ENCODE peak calls at places on chromosomes 13 and 19, in four cellular contexts. One of them, this sample, is unnamed.

GRCh38 chr19:55640577-55641375 is at the start of gene ZNF580:
- DNase-seq in mammary epithelial cell: peak
- DNase-seq in IMR-90: peak
- DNase-seq in K562: peak
- DNase-seq in this sample: peak

GRCh38 chr19:35360880-35361420 is 2.7 kb downstream of the FFAR3 start:
- DNase-seq in IMR-90: no peak
- DNase-seq in mammary epithelial cell: no peak
- DNase-seq in K562: no peak
- DNase-seq in this sample: no peak

GRCh38 chr19:29495971-29496441 is 29.8 kb upstream of the VSTM2B start:
- DNase-seq in IMR-90: no peak
- DNase-seq in mammary epithelial cell: no peak
- DNase-seq in K562: no peak
- DNase-seq in this sample: no peak

GRCh38 chr19:17579523-17580244 is 24.2 kb downstream of the COLGALT1 start:
- DNase-seq in K562: peak
- DNase-seq in IMR-90: peak
- DNase-seq in mammary epithelial cell: peak
- DNase-seq in this sample: peak

GRCh38 chr19:46431824-46432223 is 3.1 kb upstream of the PNMA8C start:
- DNase-seq in mammary epithelial cell: no peak
- DNase-seq in K562: peak
- DNase-seq in IMR-90: no peak
- DNase-seq in this sample: peak

GRCh38 chr13:97329331-97329730 is 104.6 kb upstream of the RAP2A start:
- DNase-seq in K562: no peak
- DNase-seq in IMR-90: peak
- DNase-seq in mammary epithelial cell: no peak
- DNase-seq in this sample: no peak

GRCh38 chr19:50461066-50461875 is 15.0 kb upstream of the EMC10 start:
- DNase-seq in mammary epithelial cell: peak
- DNase-seq in K562: peak
- DNase-seq in IMR-90: peak
- DNase-seq in this sample: peak

GRCh38 chr13:114108894-114109293 is 23.5 kb downstream of the RASA3 start:
- DNase-seq in mammary epithelial cell: no peak
- DNase-seq in IMR-90: no peak
- DNase-seq in K562: no peak
- DNase-seq in this sample: no peak

GRCh38 chr19:29812080-29812880 is 489 bp downstream of the CCNE1 start:
- DNase-seq in IMR-90: no peak
- DNase-seq in mammary epithelial cell: no peak
- DNase-seq in K562: peak
- DNase-seq in this sample: peak

GRCh38 chr13:111857336-111857735 is 209.6 kb upstream of the SOX1 start:
- DNase-seq in mammary epithelial cell: no peak
- DNase-seq in K562: no peak
- DNase-seq in IMR-90: no peak
- DNase-seq in this sample: no peak

GRCh38 chr19:2148482-2149135 is 2.8 kb downstream of the AP3D1 start:
- DNase-seq in K562: no peak
- DNase-seq in IMR-90: no peak
- DNase-seq in mammary epithelial cell: no peak
- DNase-seq in this sample: peak

GRCh38 chr13:102697929-102698648 is 3.2 kb upstream of the METTL21C start:
- DNase-seq in K562: no peak
- DNase-seq in IMR-90: no peak
- DNase-seq in mammary epithelial cell: no peak
- DNase-seq in this sample: no peak

GRCh38 chr19:16244091-16244490 is 46.4 kb downstream of the AP1M1 start:
- DNase-seq in mammary epithelial cell: no peak
- DNase-seq in K562: no peak
- DNase-seq in IMR-90: peak
- DNase-seq in this sample: peak

GRCh38 chr13:109715902-109716301 is 70.5 kb downstream of the IRS2 start:
- DNase-seq in K562: no peak
- DNase-seq in mammary epithelial cell: peak
- DNase-seq in IMR-90: peak
- DNase-seq in this sample: no peak

GRCh38 chr19:11735375-11735774 is 3.4 kb downstream of the ZNF823 start:
- DNase-seq in IMR-90: no peak
- DNase-seq in mammary epithelial cell: peak
- DNase-seq in K562: no peak
- DNase-seq in this sample: no peak

GRCh38 chr13:28684257-28684656 is 25.3 kb downstream of the POMP start:
- DNase-seq in K562: no peak
- DNase-seq in IMR-90: no peak
- DNase-seq in mammary epithelial cell: peak
- DNase-seq in this sample: no peak

GRCh38 chr13:26988059-26988769 is 183.4 kb downstream of the USP12 start:
- DNase-seq in K562: no peak
- DNase-seq in IMR-90: no peak
- DNase-seq in mammary epithelial cell: no peak
- DNase-seq in this sample: no peak

GRCh38 chr13:105464249-105464648 is 1071.2 kb downstream of the EFNB2 start:
- DNase-seq in K562: no peak
- DNase-seq in mammary epithelial cell: peak
- DNase-seq in IMR-90: peak
- DNase-seq in this sample: no peak

GRCh38 chr13:41075034-41075433 is 13.7 kb downstream of the WBP4 start:
- DNase-seq in mammary epithelial cell: no peak
- DNase-seq in K562: peak
- DNase-seq in IMR-90: peak
- DNase-seq in this sample: peak

GRCh38 chr13:98548230-98548629 is 28.7 kb downstream of the STK24 start:
- DNase-seq in mammary epithelial cell: no peak
- DNase-seq in IMR-90: peak
- DNase-seq in K562: no peak
- DNase-seq in this sample: no peak

GRCh38 chr13:102877285-102877684 is 31.5 kb downstream of the ERCC5 start:
- DNase-seq in IMR-90: peak
- DNase-seq in mammary epithelial cell: peak
- DNase-seq in K562: no peak
- DNase-seq in this sample: no peak

GRCh38 chr13:26957163-26957562 is 196.6 kb upstream of the GPR12 start:
- DNase-seq in IMR-90: no peak
- DNase-seq in K562: no peak
- DNase-seq in mammary epithelial cell: no peak
- DNase-seq in this sample: no peak

GRCh38 chr19:40144151-40144550 is 47.1 kb upstream of the MAP3K10 start:
- DNase-seq in K562: no peak
- DNase-seq in mammary epithelial cell: no peak
- DNase-seq in IMR-90: no peak
- DNase-seq in this sample: no peak

GRCh38 chr13:67353891-67354459 is 123.8 kb upstream of the PCDH9 start:
- DNase-seq in IMR-90: peak
- DNase-seq in mammary epithelial cell: no peak
- DNase-seq in K562: no peak
- DNase-seq in this sample: peak
- H2AFZ ChIP-seq in IMR-90: peak
- H2AFZ ChIP-seq in mammary epithelial cell: no peak
- H2AFZ ChIP-seq in K562: no peak
- H2AFZ ChIP-seq in this sample: peak

DNA sequence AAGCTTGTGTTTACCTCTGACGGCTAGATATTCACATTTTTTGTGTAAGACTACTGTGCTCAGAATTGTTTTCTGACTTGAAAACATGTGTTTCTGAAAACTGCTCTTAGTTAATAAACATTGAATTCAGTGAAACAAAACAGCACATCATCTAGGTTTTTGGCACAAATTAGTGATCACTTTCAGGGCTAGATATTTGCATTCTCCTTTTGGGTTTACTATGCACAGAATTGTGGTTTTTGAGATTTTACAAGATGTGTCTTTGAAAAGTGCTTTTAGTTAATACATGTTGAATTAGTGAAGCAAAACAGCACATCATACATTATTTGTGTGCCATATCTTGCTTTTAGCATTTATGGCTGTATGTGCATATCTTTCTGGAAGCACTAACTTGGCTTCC is 8.2 kb upstream of the PARP4 start:
- DNase-seq in mammary epithelial cell: no peak
- DNase-seq in K562: no peak
- DNase-seq in IMR-90: no peak
- DNase-seq in this sample: no peak
- TF ChIP-seq CTCF in mammary epithelial cell: no peak
- TF ChIP-seq CTCF in K562: no peak
- TF ChIP-seq CTCF in IMR-90: no peak
- TF ChIP-seq CTCF in this sample: no peak

GRCh38 chr13:66992183-66992582 is 238.0 kb downstream of the PCDH9 start:
- DNase-seq in mammary epithelial cell: peak
- DNase-seq in IMR-90: peak
- DNase-seq in K562: no peak
- DNase-seq in this sample: no peak

GRCh38 chr13:66992683-66993082 is 237.5 kb downstream of the PCDH9 start:
- DNase-seq in IMR-90: no peak
- DNase-seq in K562: no peak
- DNase-seq in mammary epithelial cell: no peak
- DNase-seq in this sample: no peak

GRCh38 chr13:66995366-66995663 is 234.8 kb downstream of the PCDH9 start:
- DNase-seq in IMR-90: no peak
- DNase-seq in mammary epithelial cell: no peak
- DNase-seq in K562: no peak
- DNase-seq in this sample: no peak

GRCh38 chr13:66994498-66995365 is 235.4 kb downstream of the PCDH9 start:
- DNase-seq in mammary epithelial cell: no peak
- DNase-seq in IMR-90: no peak
- DNase-seq in K562: no peak
- DNase-seq in this sample: no peak

GRCh38 chr13:66994097-66994496 is 236.0 kb downstream of the PCDH9 start:
- DNase-seq in K562: peak
- DNase-seq in IMR-90: peak
- DNase-seq in mammary epithelial cell: peak
- DNase-seq in this sample: peak
- H2AFZ ChIP-seq in K562: peak
- H2AFZ ChIP-seq in IMR-90: peak
- H2AFZ ChIP-seq in mammary epithelial cell: peak
- H2AFZ ChIP-seq in this sample: peak

DNA sequence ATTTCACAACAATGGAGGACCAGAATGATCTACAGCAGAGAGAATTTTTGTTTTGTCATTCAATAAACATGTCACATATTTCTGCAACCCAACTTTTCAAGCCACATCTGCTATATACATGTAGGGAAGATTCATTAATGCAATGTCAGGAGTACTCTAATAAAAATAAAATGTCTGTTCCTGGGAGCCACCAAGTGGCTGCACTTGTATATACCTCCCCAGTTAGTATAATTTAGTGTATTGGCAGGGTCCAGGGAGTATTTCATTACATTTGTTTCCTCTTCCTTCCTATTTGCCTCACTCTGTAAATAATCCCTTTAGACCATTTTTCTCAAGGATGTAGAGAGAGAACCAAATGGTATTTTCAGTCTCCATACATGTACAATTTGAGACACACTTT is 1169.0 kb downstream of the DIAPH3 start:
- DNase-seq in K562: no peak
- DNase-seq in IMR-90: no peak
- DNase-seq in mammary epithelial cell: no peak
- DNase-seq in this sample: no peak
- TF ChIP-seq CTCF in K562: no peak
- TF ChIP-seq CTCF in IMR-90: no peak
- TF ChIP-seq CTCF in mammary epithelial cell: no peak
- TF ChIP-seq CTCF in this sample: no peak

DNA sequence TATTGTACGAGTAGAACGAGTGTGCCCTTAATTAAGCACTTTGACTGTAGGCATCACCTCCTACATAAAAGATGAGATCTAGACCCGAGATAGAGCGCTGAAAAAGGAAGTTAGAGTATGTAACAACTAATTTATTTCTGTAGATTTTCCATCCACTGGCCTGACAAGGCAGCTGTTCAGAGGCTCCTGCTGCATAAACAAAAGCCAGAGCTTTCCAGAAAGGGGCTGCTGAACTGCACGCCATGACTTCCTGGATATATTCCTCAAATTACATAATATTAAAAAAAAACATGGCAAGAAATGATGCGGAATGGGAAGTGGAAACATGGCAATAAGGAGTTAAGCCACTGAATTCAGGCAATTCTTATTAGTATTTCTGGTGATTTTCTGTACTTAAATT is 89.7 kb downstream of the AKAP11 start:
- DNase-seq in mammary epithelial cell: no peak
- DNase-seq in K562: no peak
- DNase-seq in IMR-90: no peak
- DNase-seq in this sample: no peak
- H2AFZ ChIP-seq in mammary epithelial cell: no peak
- H2AFZ ChIP-seq in K562: no peak
- H2AFZ ChIP-seq in IMR-90: no peak
- H2AFZ ChIP-seq in this sample: no peak

GRCh38 chr19:7500811-7501450 is 12.1 kb upstream of the PEX11G start:
- DNase-seq in IMR-90: peak
- DNase-seq in K562: peak
- DNase-seq in mammary epithelial cell: peak
- DNase-seq in this sample: peak
- TF ChIP-seq CTCF in IMR-90: no peak
- TF ChIP-seq CTCF in K562: no peak
- TF ChIP-seq CTCF in mammary epithelial cell: no peak
- TF ChIP-seq CTCF in this sample: no peak

DNA sequence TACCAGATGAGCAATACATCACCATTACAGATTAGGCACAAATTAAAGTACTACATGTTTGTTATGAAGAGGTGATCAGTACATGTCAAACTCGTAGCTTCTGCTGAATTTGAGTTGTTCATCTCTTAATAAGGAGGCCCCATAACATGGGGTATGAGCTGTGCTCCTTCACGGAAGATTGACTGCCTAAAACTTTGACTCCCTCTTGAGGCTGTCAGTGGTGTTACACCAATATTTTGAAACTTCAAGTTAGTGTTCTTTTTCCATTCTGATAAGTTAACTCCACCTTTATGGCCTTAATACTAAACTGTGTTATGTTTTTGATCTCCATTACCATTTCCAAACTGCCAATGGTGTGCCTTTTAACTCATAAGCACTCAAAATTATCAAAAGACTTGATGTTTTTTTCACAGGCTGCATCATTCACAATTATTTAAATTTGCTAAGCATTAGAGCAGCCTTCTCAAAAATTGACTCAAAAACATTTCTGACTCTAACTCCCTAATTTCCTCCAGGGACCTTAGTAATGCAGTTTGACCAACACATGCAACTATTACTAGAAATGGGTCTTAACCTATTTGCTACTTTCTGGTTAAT is 1591.5 kb downstream of the PCDH9 start:
- DNase-seq in mammary epithelial cell: peak
- DNase-seq in K562: peak
- DNase-seq in IMR-90: peak
- DNase-seq in this sample: peak
- H2AFZ ChIP-seq in mammary epithelial cell: no peak
- H2AFZ ChIP-seq in K562: no peak
- H2AFZ ChIP-seq in IMR-90: no peak
- H2AFZ ChIP-seq in this sample: peak

GRCh38 chr13:88979465-88980180 is 1308.5 kb downstream of the SLITRK5 start:
- DNase-seq in K562: no peak
- DNase-seq in IMR-90: no peak
- DNase-seq in mammary epithelial cell: no peak
- DNase-seq in this sample: no peak
- TF ChIP-seq CTCF in K562: no peak
- TF ChIP-seq CTCF in IMR-90: no peak
- TF ChIP-seq CTCF in mammary epithelial cell: no peak
- TF ChIP-seq CTCF in this sample: no peak

GRCh38 chr19:53294786-53295441 is 27.4 kb upstream of the VN1R4 start:
- DNase-seq in K562: no peak
- DNase-seq in IMR-90: no peak
- DNase-seq in mammary epithelial cell: peak
- DNase-seq in this sample: no peak
- H2AFZ ChIP-seq in K562: no peak
- H2AFZ ChIP-seq in IMR-90: no peak
- H2AFZ ChIP-seq in mammary epithelial cell: no peak
- H2AFZ ChIP-seq in this sample: no peak

This sample was measured in osteoblast.